ENCODE peak calls at places on chromosomes 5 and 9, in seven cellular contexts. B is MM.1S, C is astrocyte, W is keratinocyte, K is OCI-LY7, A is HCT116, T is neural progenitor cell. E is an unnamed sample. For H4K20me1, the result is how much of the 10 kb centered on the place peaks cover.

GRCh38 chr9:121686930-121687541 is 35.6 kb downstream of the DAB2IP start:
- DNase-seq in W (no peak), T (peak), A (peak), B (peak), K (peak), C (peak), E (peak)

GRCh38 chr9:129059796-129060785 is 20.8 kb upstream of the DOLPP1 start:
- DNase-seq in K (no peak), T (no peak), W (no peak), A (no peak), C (no peak), B (no peak), E (no peak)

GRCh38 chr5:131423056-131423455 is 159.2 kb downstream of the CDC42SE2 start:
- DNase-seq in C (peak), W (no peak), A (no peak), B (no peak), K (peak), T (peak), E (peak)

GRCh38 chr5:43041669-43042175 is 1.6 kb upstream of the ANXA2R start:
- DNase-seq in T (no peak), C (peak), W (no peak), A (no peak), B (peak), K (peak), E (peak)

GRCh38 chr5:173391031-173391430 is 62.8 kb upstream of the STC2 start:
- DNase-seq in C (no peak), T (peak), A (no peak), W (no peak), K (no peak), B (no peak), E (peak)

GRCh38 chr9:87859786-87860185 is 22.9 kb upstream of the SPATA31E1 start:
- DNase-seq in K (no peak), T (no peak), A (no peak), B (no peak), W (no peak), C (no peak), E (peak)

GRCh38 chr9:78835928-78836450 is 539.1 kb downstream of the PSAT1 start:
- DNase-seq in C (peak), A (no peak), W (no peak), K (no peak), B (no peak), T (no peak), E (no peak)

GRCh38 chr5:139872052-139872766 is 76.6 kb downstream of the PSD2 start:
- DNase-seq in A (no peak), B (no peak), K (no peak), T (peak), C (no peak), W (no peak), E (no peak)

GRCh38 chr5:59123595-59124561 is 541.0 kb downstream of the RAB3C start:
- DNase-seq in B (peak), C (no peak), K (no peak), A (no peak), T (peak), W (no peak), E (peak)

GRCh38 chr5:176360894-176361436 is 599 bp downstream of the KIAA1191 start:
- DNase-seq in K (no peak), B (peak), W (no peak), A (no peak), C (no peak), T (no peak), E (no peak)

GRCh38 chr5:135266975-135267374 is 132.1 kb downstream of the MACROH2A1 start:
- DNase-seq in A (no peak), W (no peak), C (peak), T (no peak), B (no peak), K (no peak), E (no peak)

GRCh38 chr5:135272311-135272805 is 126.7 kb downstream of the MACROH2A1 start:
- DNase-seq in A (no peak), T (no peak), C (no peak), K (no peak), W (no peak), B (no peak), E (no peak)

GRCh38 chr5:135269224-135269623 is 129.8 kb downstream of the MACROH2A1 start:
- DNase-seq in A (no peak), C (no peak), B (no peak), K (no peak), T (no peak), W (no peak), E (no peak)

GRCh38 chr5:135271533-135272310 is 127.3 kb downstream of the MACROH2A1 start:
- DNase-seq in A (no peak), W (no peak), K (no peak), B (no peak), T (peak), C (peak), E (no peak)

GRCh38 chr5:135269828-135270545 is 129.0 kb downstream of the MACROH2A1 start:
- DNase-seq in W (no peak), B (no peak), C (peak), K (no peak), A (no peak), T (no peak), E (peak)
- H4K20me1 ChIP-seq in W (under half), B (under half), C (under half), K (under half), A (under half), T (under half), E (under half)

GRCh38 chr5:76474377-76474776 is 71.3 kb downstream of the IQGAP2 start:
- DNase-seq in W (no peak), T (no peak), K (no peak), B (no peak), C (no peak), A (no peak), E (no peak)
- H4K20me1 ChIP-seq in W (under half), T (under half), K (under half), B (under half), C (under half), A (under half), E (under half)

GRCh38 chr5:460413-460700 is 17.4 kb downstream of the EXOC3 start:
- DNase-seq in A (no peak), C (no peak), K (no peak), B (no peak), W (no peak), T (no peak), E (no peak)
- H4K20me1 ChIP-seq in A (under half), C (under half), K (under half), B (under half), W (under half), T (under half), E (under half)

GRCh38 chr5:171931163-171931562 is 75.3 kb downstream of the FBXW11 start:
- DNase-seq in K (no peak), C (no peak), A (no peak), B (no peak), W (no peak), T (no peak), E (no peak)
- H4K20me1 ChIP-seq in K (under half), C (half or more), A (under half), B (under half), W (under half), T (under half), E (under half)

DNA sequence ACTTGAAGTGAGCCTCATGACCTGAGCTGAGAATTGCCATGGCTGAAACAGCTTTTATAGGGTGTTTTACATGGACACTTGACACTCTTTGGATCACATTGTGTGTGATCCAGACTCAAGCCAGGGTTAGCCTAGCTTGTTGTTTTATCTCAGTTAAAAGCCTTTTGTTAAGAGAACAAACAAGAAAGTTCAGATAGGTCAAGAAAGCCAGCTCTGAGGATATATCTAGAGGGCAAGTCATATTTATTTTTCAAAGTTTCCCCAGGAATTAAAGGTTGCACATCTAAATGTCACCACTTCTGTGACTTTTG is 134.6 kb downstream of the C9orf152 start:
- DNase-seq in W (no peak), T (no peak), C (no peak), K (no peak), B (no peak), A (no peak), E (no peak)
- H4K20me1 ChIP-seq in W (under half), T (under half), C (half or more), K (under half), B (under half), A (under half), E (under half)

DNA sequence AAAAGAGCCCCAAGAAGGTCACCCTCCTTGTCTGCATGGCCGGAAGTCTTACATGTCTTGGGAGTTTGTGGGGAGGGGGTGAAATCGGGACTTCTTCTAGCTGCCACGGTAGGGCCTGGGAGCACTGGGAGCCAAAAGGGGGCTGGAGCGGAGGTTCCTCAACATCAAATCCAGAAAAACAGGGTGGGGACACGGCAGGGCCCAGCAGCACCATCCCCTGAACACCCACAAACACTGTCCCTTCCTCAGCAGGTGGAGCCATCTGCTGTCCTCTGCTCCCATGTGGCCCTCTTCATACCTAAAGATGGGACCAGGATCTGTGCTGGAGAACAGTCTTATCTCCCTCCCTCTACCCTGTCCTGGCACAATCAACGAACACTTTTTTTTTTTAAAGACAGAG is 2.7 kb downstream of the TERT start:
- DNase-seq in W (no peak), A (no peak), K (no peak), T (no peak), C (no peak), B (no peak), E (no peak)
- H4K20me1 ChIP-seq in W (under half), A (under half), K (under half), T (under half), C (under half), B (under half), E (under half)

GRCh38 chr9:112299514-112299913 is 33.9 kb downstream of the PTBP3 start:
- DNase-seq in C (peak), B (no peak), T (no peak), W (peak), K (no peak), A (no peak), E (no peak)

GRCh38 chr9:112296929-112297328 is 36.5 kb downstream of the PTBP3 start:
- DNase-seq in C (no peak), T (no peak), A (no peak), K (no peak), B (no peak), W (no peak), E (no peak)

GRCh38 chr9:112301420-112301819 is 32.0 kb downstream of the PTBP3 start:
- DNase-seq in A (no peak), B (no peak), T (no peak), K (no peak), C (no peak), W (no peak), E (no peak)
- H4K20me1 ChIP-seq in A (under half), B (under half), T (under half), K (under half), C (half or more), W (under half), E (under half)

GRCh38 chr5:174425271-174425963 is 299.0 kb upstream of the MSX2 start:
- DNase-seq in C (no peak), A (no peak), T (no peak), W (no peak), B (no peak), K (no peak), E (no peak)
- H4K20me1 ChIP-seq in C (under half), A (under half), T (under half), W (under half), B (under half), K (under half), E (under half)